ENCODE peak calls at places on chromosome 13, in ten cellular contexts. Q, J, P, K, T, U, H, D, O and N are unnamed samples. For H3K9me3, the result is how much of the 10 kb centered on the place peaks cover.

GRCh38 chr13:38103851-38104250 is 234.3 kb upstream of the TRPC4 start:
- DNase-seq in Q (no peak), J (no peak), P (no peak), K (no peak), T (no peak), U (no peak), H (no peak), D (no peak), O (no peak), N (no peak)

GRCh38 chr13:96216543-96216942 is 126.6 kb downstream of the HS6ST3 start:
- DNase-seq in Q (no peak), J (no peak), P (no peak), K (no peak), T (no peak), U (no peak), H (no peak), D (no peak), O (no peak), N (no peak)

GRCh38 chr13:74077847-74078246 is 56.4 kb downstream of the KLF12 start:
- DNase-seq in Q (no peak), J (no peak), P (no peak), K (no peak), T (no peak), U (no peak), H (no peak), D (no peak), O (no peak), N (no peak)

GRCh38 chr13:83498486-83499190 is 383.6 kb downstream of the SLITRK1 start:
- DNase-seq in Q (no peak), J (peak), P (no peak), K (no peak), T (no peak), U (no peak), H (no peak), D (no peak), O (no peak), N (no peak)

GRCh38 chr13:100596516-100596915 is 7.9 kb upstream of the GGACT start:
- DNase-seq in Q (no peak), J (no peak), P (no peak), K (no peak), T (no peak), U (no peak), H (no peak), D (no peak), O (no peak), N (no peak)

GRCh38 chr13:51768378-51768921 is 35.5 kb downstream of the DHRS12 start:
- DNase-seq in Q (no peak), J (no peak), P (no peak), K (no peak), T (no peak), U (no peak), H (no peak), D (no peak), O (no peak), N (no peak)

GRCh38 chr13:78595819-78596700 is 7.3 kb downstream of the POU4F1 start:
- DNase-seq in Q (no peak), J (peak), P (no peak), K (peak), T (no peak), U (no peak), H (no peak), D (no peak), O (no peak), N (no peak)

GRCh38 chr13:30109471-30110135 is 197.7 kb downstream of the KATNAL1 start:
- DNase-seq in Q (no peak), J (no peak), P (no peak), K (no peak), T (no peak), U (no peak), H (no peak), D (no peak), O (no peak), N (no peak)

GRCh38 chr13:61954092-61954491 is 538.4 kb upstream of the PCDH20 start:
- DNase-seq in Q (no peak), J (no peak), P (no peak), K (peak), T (no peak), U (no peak), H (no peak), D (no peak), O (no peak), N (no peak)

GRCh38 chr13:77574076-77574475 is 38.6 kb downstream of the SCEL start:
- DNase-seq in Q (no peak), J (no peak), P (no peak), K (no peak), T (no peak), U (no peak), H (no peak), D (no peak), O (no peak), N (no peak)

GRCh38 chr13:51585234-51585672 is 991 bp downstream of the WDFY2 start:
- DNase-seq in Q (no peak), J (no peak), P (no peak), K (peak), T (no peak), U (no peak), H (no peak), D (no peak), O (no peak), N (peak)

GRCh38 chr13:109767023-109767422 is 19.4 kb downstream of the IRS2 start:
- DNase-seq in Q (no peak), J (no peak), P (no peak), K (no peak), T (no peak), U (no peak), H (no peak), D (no peak), O (no peak), N (no peak)

GRCh38 chr13:55999709-56000108 is 1141.0 kb upstream of the PRR20A start:
- DNase-seq in Q (no peak), J (no peak), P (no peak), K (no peak), T (no peak), U (no peak), H (no peak), D (no peak), O (no peak), N (no peak)

GRCh38 chr13:89701913-89702312 is 1645.6 kb upstream of the MIR17HG start:
- DNase-seq in Q (no peak), J (no peak), P (no peak), K (no peak), T (no peak), U (no peak), H (no peak), D (no peak), O (no peak), N (no peak)

GRCh38 chr13:75600371-75600770 is 35.8 kb upstream of the LMO7 start:
- DNase-seq in Q (no peak), J (no peak), P (no peak), K (no peak), T (no peak), U (no peak), H (no peak), D (no peak), O (no peak), N (no peak)

GRCh38 chr13:43730642-43731041 is 56.1 kb downstream of the ENOX1 start:
- DNase-seq in Q (no peak), J (no peak), P (no peak), K (no peak), T (no peak), U (no peak), H (no peak), D (no peak), O (no peak), N (no peak)

GRCh38 chr13:110506396-110506795 is 55.1 kb downstream of the RAB20 start:
- DNase-seq in Q (no peak), J (no peak), P (no peak), K (no peak), T (no peak), U (no peak), H (no peak), D (no peak), O (no peak), N (no peak)

GRCh38 chr13:23804166-23804565 is 85.0 kb downstream of the MIPEP start:
- DNase-seq in Q (no peak), J (no peak), P (no peak), K (no peak), T (no peak), U (no peak), H (no peak), D (no peak), O (no peak), N (no peak)

GRCh38 chr13:51562011-51562671 is 22.1 kb upstream of the WDFY2 start:
- DNase-seq in Q (no peak), J (no peak), P (no peak), K (peak), T (no peak), U (no peak), H (no peak), D (peak), O (no peak), N (no peak)

GRCh38 chr13:79711631-79712030 is 230.7 kb downstream of the NDFIP2 start:
- DNase-seq in Q (no peak), J (no peak), P (no peak), K (no peak), T (no peak), U (no peak), H (no peak), D (no peak), O (no peak), N (no peak)

GRCh38 chr13:59744747-59745394 is 418.9 kb downstream of the DIAPH3 start:
- DNase-seq in Q (no peak), J (no peak), P (no peak), K (no peak), T (no peak), U (no peak), H (no peak), D (no peak), O (no peak), N (no peak)

GRCh38 chr13:46479691-46480090 is 73.3 kb upstream of the LRCH1 start:
- DNase-seq in Q (no peak), J (no peak), P (no peak), K (no peak), T (no peak), U (no peak), H (no peak), D (no peak), O (no peak), N (no peak)

GRCh38 chr13:99948411-99948810 is 23.2 kb downstream of the ZIC5 start:
- DNase-seq in Q (no peak), J (no peak), P (no peak), K (no peak), T (no peak), U (no peak), H (no peak), D (no peak), O (no peak), N (no peak)

GRCh38 chr13:31119966-31120733 is 41.6 kb downstream of the HSPH1 start:
- DNase-seq in Q (no peak), J (no peak), P (no peak), K (no peak), T (no peak), U (no peak), H (peak), D (no peak), O (no peak), N (no peak)

GRCh38 chr13:78102121-78102677 is 183.6 kb upstream of the EDNRB start:
- DNase-seq in Q (no peak), J (no peak), P (peak), K (no peak), T (no peak), U (no peak), H (peak), D (peak), O (no peak), N (no peak)

GRCh38 chr13:100473493-100474044 is 115.0 kb downstream of the GGACT start:
- DNase-seq in Q (no peak), J (no peak), P (no peak), K (no peak), T (no peak), U (no peak), H (no peak), D (no peak), O (no peak), N (no peak)

GRCh38 chr13:113402471-113403254 is 38.7 kb upstream of the GRTP1 start:
- DNase-seq in Q (peak), J (no peak), P (no peak), K (no peak), T (no peak), U (peak), H (no peak), D (no peak), O (no peak), N (no peak)

GRCh38 chr13:39597828-39598227 is 5.2 kb downstream of the LHFPL6 start:
- DNase-seq in Q (no peak), J (no peak), P (no peak), K (no peak), T (no peak), U (no peak), H (no peak), D (no peak), O (no peak), N (no peak)

GRCh38 chr13:51638497-51638871 is 54.2 kb downstream of the WDFY2 start:
- DNase-seq in Q (no peak), J (no peak), P (no peak), K (no peak), T (no peak), U (no peak), H (no peak), D (no peak), O (no peak), N (no peak)

DNA sequence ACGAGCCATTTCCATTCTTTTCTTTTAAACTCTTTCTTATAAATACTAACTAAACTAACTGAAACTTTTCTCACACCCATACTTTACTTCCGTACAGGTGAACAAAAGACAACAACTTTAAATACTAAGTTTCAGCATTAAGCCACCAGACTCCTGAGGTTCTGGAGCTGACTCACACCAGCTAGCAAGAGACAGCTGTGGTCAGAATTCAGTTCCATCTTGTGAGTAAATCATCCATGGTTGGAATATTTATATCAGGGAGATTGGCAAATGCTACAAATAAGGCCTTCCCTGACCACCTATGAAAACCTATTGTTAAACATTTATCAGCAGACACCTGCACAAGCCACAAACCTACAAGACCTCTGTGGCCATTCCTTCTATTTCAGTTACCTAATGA is 897.0 kb downstream of the EFNB2 start:
- DNase-seq in Q (no peak), J (no peak), P (no peak), K (no peak), T (no peak), U (no peak), H (no peak), D (no peak), O (no peak), N (no peak)
- H3K9me3 ChIP-seq in Q (under half), J (under half), P (under half), K (under half), T (under half), U (under half), H (under half), D (under half), O (under half), N (under half)

DNA sequence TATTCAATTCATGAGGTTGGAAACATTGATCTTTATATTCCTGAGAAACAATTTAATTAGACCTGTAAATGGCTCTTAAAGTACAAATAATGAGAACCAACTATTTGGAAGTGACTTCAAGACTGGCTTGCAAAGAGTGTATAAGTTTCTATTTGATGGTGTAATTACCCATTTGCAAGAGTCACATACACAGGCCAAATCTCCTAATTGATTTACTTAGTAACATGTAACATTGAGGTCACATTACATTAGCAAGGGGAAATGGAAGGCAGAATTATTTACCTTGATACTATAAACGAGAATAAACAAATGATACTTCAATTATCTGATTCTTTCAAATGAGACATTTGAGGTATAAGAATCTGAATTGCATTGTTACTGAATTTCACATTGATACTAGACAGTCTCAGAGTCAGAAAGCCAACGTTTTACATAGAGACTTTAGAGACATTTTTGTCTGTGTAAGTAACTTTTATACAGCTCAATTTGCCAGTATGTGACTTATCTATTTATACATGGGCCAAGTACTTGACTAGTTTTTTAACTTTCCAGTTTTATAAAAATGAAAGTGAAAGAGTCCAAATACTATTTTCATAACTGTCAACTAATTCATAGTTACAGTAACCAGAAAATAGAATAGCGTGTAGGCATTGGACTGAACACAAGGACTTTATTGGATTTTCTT is 95.6 kb upstream of the RFC3 start:
- DNase-seq in Q (no peak), J (no peak), P (no peak), K (peak), T (no peak), U (no peak), H (no peak), D (no peak), O (no peak), N (no peak)
- H3K4me3 ChIP-seq in Q (no peak), J (no peak), P (peak), K (peak), T (no peak), U (no peak), H (no peak), D (no peak), O (peak), N (no peak)

GRCh38 chr13:112229445-112229844 is 146.7 kb upstream of the SPACA7 start:
- DNase-seq in Q (no peak), J (no peak), P (no peak), K (no peak), T (no peak), U (no peak), H (no peak), D (no peak), O (no peak), N (no peak)
- H3K9me3 ChIP-seq in Q (under half), J (under half), P (under half), K (under half), T (under half), U (under half), H (under half), D (under half), O (under half), N (under half)

GRCh38 chr13:98547455-98547854 is 29.5 kb downstream of the STK24 start:
- DNase-seq in Q (no peak), J (no peak), P (no peak), K (no peak), T (no peak), U (no peak), H (no peak), D (no peak), O (no peak), N (no peak)

GRCh38 chr13:98548230-98548629 is 28.7 kb downstream of the STK24 start:
- DNase-seq in Q (no peak), J (no peak), P (no peak), K (no peak), T (no peak), U (no peak), H (no peak), D (no peak), O (no peak), N (no peak)

GRCh38 chr13:98549006-98549727 is 27.7 kb downstream of the STK24 start:
- DNase-seq in Q (no peak), J (no peak), P (no peak), K (no peak), T (no peak), U (no peak), H (no peak), D (no peak), O (no peak), N (no peak)

GRCh38 chr13:98544105-98544710 is 32.7 kb downstream of the STK24 start:
- DNase-seq in Q (no peak), J (no peak), P (no peak), K (no peak), T (no peak), U (peak), H (no peak), D (no peak), O (no peak), N (no peak)

DNA sequence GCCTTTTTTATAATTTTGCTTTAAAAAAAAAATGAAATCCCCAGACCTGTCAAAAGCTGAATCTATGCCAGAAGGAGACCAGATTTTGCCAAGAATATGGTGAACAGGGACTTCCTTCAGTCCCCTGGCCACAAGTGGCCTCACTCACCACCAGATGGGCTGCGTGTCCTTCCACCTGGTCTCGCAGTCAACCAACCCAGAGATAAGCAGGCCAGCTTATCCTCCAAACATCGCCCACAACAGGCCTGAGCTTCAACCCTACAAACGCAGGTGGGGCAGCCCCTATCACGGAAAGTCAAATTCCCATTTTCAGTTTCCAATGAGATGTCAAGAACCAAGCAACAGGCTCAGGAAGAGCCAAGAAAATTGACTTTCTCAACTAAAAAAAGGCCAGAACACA is 30.5 kb downstream of the STK24 start:
- DNase-seq in Q (no peak), J (no peak), P (no peak), K (no peak), T (no peak), U (no peak), H (no peak), D (no peak), O (no peak), N (no peak)
- H3K4me3 ChIP-seq in Q (no peak), J (no peak), P (no peak), K (no peak), T (no peak), U (no peak), H (no peak), D (no peak), O (no peak), N (no peak)

DNA sequence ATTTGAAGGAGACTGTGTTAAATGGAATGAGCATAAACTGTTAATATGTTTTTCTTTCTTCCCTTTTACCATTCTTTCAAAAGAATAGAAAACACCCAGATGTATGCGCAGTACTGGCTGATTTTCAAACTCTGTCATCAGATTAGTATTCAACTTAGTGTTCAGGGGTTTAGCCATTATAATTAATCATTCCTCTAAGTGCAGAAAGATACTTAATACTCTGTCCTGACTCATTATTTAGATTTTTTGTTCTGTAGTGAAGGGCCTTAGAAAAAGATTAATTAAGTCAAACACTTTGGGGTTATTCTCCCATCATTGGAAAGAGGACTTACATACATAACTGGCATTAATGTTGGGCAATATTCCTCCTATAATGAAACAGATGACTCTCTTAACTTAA is 1316.7 kb upstream of the SLC10A2 start:
- DNase-seq in Q (no peak), J (no peak), P (no peak), K (no peak), T (no peak), U (no peak), H (no peak), D (no peak), O (no peak), N (no peak)
- H3K9me3 ChIP-seq in Q (under half), J (under half), P (under half), K (under half), T (under half), U (under half), H (under half), D (under half), O (under half), N (under half)

DNA sequence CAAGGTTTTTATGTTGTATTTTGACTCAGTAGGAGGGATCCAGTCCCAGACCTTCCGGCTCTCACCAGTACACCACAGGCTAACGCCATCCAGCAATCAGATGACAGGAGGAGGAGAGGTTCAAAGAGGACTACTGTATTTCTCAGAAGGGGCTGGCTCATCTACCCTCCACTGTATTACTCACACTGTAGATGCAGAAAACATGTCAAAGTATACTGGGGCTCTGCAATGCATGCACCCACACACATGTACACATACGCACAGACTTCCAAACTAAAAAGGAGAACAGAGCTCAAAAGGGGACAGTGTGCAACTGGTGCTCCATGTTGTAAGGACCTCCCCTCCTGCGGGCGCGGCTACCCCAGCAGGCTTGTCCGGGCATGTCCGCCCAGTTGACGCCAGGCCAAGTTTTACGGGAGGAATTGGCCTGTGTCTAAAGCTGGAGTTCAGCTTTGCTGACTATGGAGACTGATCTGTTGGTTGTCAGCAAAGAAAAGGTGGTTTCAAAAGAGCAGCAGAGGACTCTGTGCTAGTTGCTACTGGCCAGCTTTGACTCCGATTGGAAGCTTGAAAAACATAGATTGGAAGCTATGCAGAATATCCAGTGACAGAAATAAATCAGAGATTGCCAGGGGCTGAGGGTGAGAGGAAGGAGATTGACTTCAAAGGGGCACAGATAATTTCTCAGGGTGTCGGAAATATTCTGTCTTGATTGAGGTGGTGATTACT is 314.2 kb downstream of the DLEU7 start:
- DNase-seq in Q (peak), J (no peak), P (peak), K (no peak), T (peak), U (peak), H (peak), D (peak), O (no peak), N (no peak)
- H3K4me3 ChIP-seq in Q (peak), J (no peak), P (peak), K (no peak), T (no peak), U (no peak), H (no peak), D (no peak), O (no peak), N (no peak)

GRCh38 chr13:103004790-103005307 is 61.4 kb downstream of the SLC10A2 start:
- DNase-seq in Q (no peak), J (no peak), P (no peak), K (no peak), T (no peak), U (peak), H (no peak), D (no peak), O (no peak), N (no peak)
- H3K9me3 ChIP-seq in Q (under half), J (under half), P (under half), K (under half), T (under half), U (under half), H (under half), D (under half), O (under half), N (under half)